ENCODE peak calls at places on chromosomes 1 and 21, in five cellular contexts. Z, P, E, R and D are unnamed samples.

GRCh38 chr21:40829791-40830190 is 17.2 kb downstream of the DSCAM start:
- DNase-seq in Z (no peak), P (no peak), E (no peak), R (no peak), D (no peak)

GRCh38 chr21:34845521-34846213 is 176.9 kb downstream of the CLIC6 start:
- DNase-seq in Z (peak; percentile 65), P (no peak), E (no peak), R (no peak), D (no peak)

GRCh38 chr1:162283657-162284056 is 93.0 kb downstream of the SPATA46 start:
- DNase-seq in Z (no peak), P (no peak), E (peak; percentile 66), R (no peak), D (no peak)

GRCh38 chr1:233759665-233760064 is 144.8 kb upstream of the SLC35F3 start:
- DNase-seq in Z (no peak), P (no peak), E (no peak), R (no peak), D (no peak)

GRCh38 chr1:48776400-48777218 is at the start of gene BEND5:
- DNase-seq in Z (peak; percentile 28), P (peak; percentile 57), E (peak; percentile 73), R (peak; percentile 81), D (no peak)

GRCh38 chr21:28436286-28436932 is 556.3 kb downstream of the LTN1 start:
- DNase-seq in Z (no peak), P (peak; percentile 65), E (no peak), R (no peak), D (no peak)

GRCh38 chr1:24566266-24566867 is 10.5 kb downstream of the NCMAP start:
- DNase-seq in Z (no peak), P (no peak), E (no peak), R (no peak), D (no peak)

GRCh38 chr1:209094384-209094783 is 489.1 kb upstream of the CAMK1G start:
- DNase-seq in Z (no peak), P (no peak), E (no peak), R (no peak), D (no peak)

GRCh38 chr1:197124376-197124775 is 22.1 kb downstream of the ASPM start:
- DNase-seq in Z (no peak), P (no peak), E (no peak), R (no peak), D (no peak)

GRCh38 chr1:37890378-37891014 is 31.1 kb upstream of the MTF1 start:
- DNase-seq in Z (peak; percentile 20), P (no peak), E (no peak), R (no peak), D (no peak)

GRCh38 chr1:206106328-206107167 is 10.6 kb downstream of the AVPR1B start:
- DNase-seq in Z (peak; percentile 81), P (peak; percentile 84), E (peak; percentile 88), R (peak; percentile 78), D (peak; percentile 89)

GRCh38 chr1:7470904-7471638 is 300.0 kb upstream of the VAMP3 start:
- DNase-seq in Z (peak; percentile 54), P (peak; percentile 66), E (peak; percentile 96), R (no peak), D (peak; percentile 76)

GRCh38 chr21:36747815-36748381 is 49.0 kb downstream of the SIM2 start:
- DNase-seq in Z (peak; percentile 54), P (no peak), E (no peak), R (peak; percentile 79), D (no peak)

GRCh38 chr1:226692067-226692792 is 46.9 kb downstream of the ITPKB start:
- DNase-seq in Z (no peak), P (no peak), E (no peak), R (no peak), D (no peak)

GRCh38 chr1:226691257-226691656 is 47.8 kb downstream of the ITPKB start:
- DNase-seq in Z (no peak), P (peak; percentile 46), E (no peak), R (no peak), D (no peak)

GRCh38 chr1:226690460-226690982 is 48.6 kb downstream of the ITPKB start:
- DNase-seq in Z (no peak), P (no peak), E (no peak), R (no peak), D (no peak)

GRCh38 chr1:226695335-226695900 is 43.7 kb downstream of the ITPKB start:
- DNase-seq in Z (no peak), P (no peak), E (no peak), R (no peak), D (no peak)

DNA sequence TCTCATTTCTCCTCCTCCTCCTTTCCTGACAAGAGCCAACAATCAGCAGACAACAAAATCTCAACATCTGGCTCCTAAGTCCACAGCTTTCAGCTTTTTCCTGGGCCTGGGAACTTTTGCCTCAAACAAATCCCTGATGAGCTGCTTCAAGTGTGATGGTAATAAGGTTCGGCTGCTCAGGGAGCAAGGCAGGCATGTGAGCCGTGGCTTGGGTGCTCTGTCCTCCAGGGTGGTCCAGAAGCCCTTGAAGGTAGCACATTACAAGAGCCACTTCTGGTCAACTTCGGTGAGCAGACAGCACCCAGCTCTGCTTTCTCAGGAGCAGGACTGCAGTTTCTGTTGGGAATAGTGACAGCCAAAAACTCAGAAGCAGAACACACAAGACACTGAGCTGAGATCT is 46.2 kb downstream of the ITPKB start:
- DNase-seq in Z (no peak), P (no peak), E (no peak), R (no peak), D (no peak)
- H3K4me1 ChIP-seq in Z (peaks cover 4% of the 10 kb centered on the region), P (peaks cover 39% of the 10 kb centered on the region), E (peaks cover 39% of the 10 kb centered on the region), R (no peaks in the 10 kb centered on the region), D (peaks cover 80% of the 10 kb centered on the region)

GRCh38 chr1:175744833-175745232 is 1.4 kb upstream of the TNR start:
- DNase-seq in Z (no peak), P (no peak), E (no peak), R (no peak), D (no peak)
- TF ChIP-seq CTCF in Z (peak; percentile 13), P (no peak), E (no peak), R (peak; percentile 54), D (no peak)

GRCh38 chr1:223712184-223712855 is at the start of gene CAPN2:
- DNase-seq in Z (peak; percentile 80), P (peak; percentile 85), E (peak; percentile 92), R (peak; percentile 72), D (peak; percentile 80)
- H3K4me1 ChIP-seq in Z (peaks cover 20% of the 10 kb centered on the region), P (no peaks in the 10 kb centered on the region), E (peaks cover 67% of the 10 kb centered on the region), R (peaks cover 4% of the 10 kb centered on the region), D (no peaks in the 10 kb centered on the region)

GRCh38 chr1:26820784-26821269 is 5.7 kb upstream of the ZDHHC18 start:
- DNase-seq in Z (peak; percentile 48), P (no peak), E (no peak), R (no peak), D (no peak)
- TF ChIP-seq CTCF in Z (peak; percentile 20), P (no peak), E (no peak), R (peak; percentile 44), D (no peak)